ENCODE peak calls at places on chromosome 17, in four cellular contexts. H, Z, V and R are unnamed samples.

GRCh38 chr17:1058423-1059130 is 61.6 kb downstream of the TIMM22 start:
- DNase-seq in H (peak), Z (peak), V (peak), R (no peak)

GRCh38 chr17:82301916-82302497 is 15.4 kb downstream of the CD7 start:
- DNase-seq in H (no peak), Z (no peak), V (no peak), R (no peak)

GRCh38 chr17:82238562-82239201 is 9.8 kb downstream of the SLC16A3 start:
- DNase-seq in H (peak), Z (peak), V (peak), R (peak)

GRCh38 chr17:62045517-62045916 is 19.6 kb downstream of the MED13 start:
- DNase-seq in H (no peak), Z (no peak), V (no peak), R (no peak)

GRCh38 chr17:75237100-75238014 is 24.0 kb downstream of the GGA3 start:
- DNase-seq in H (no peak), Z (no peak), V (no peak), R (no peak)

GRCh38 chr17:47987240-47987835 is 16.4 kb downstream of the CDK5RAP3 start:
- DNase-seq in H (peak), Z (no peak), V (no peak), R (peak)

GRCh38 chr17:59046192-59046591 is 60.5 kb downstream of the TRIM37 start:
- DNase-seq in H (no peak), Z (peak), V (peak), R (no peak)

GRCh38 chr17:16415031-16415924 is at the start of gene TRPV2:
- DNase-seq in H (no peak), Z (no peak), V (no peak), R (no peak)

GRCh38 chr17:7982666-7983065 is 19.7 kb upstream of the GUCY2D start:
- DNase-seq in H (peak), Z (peak), V (peak), R (no peak)

GRCh38 chr17:64016248-64016784 is 4.1 kb downstream of the ICAM2 start:
- DNase-seq in H (no peak), Z (no peak), V (no peak), R (no peak)

GRCh38 chr17:75516619-75517276 is 420 bp downstream of the TSEN54 start:
- DNase-seq in H (peak), Z (peak), V (peak), R (peak)

GRCh38 chr17:80220709-80221215 is 535 bp downstream of the SLC26A11 start:
- DNase-seq in H (peak), Z (peak), V (peak), R (peak)